ENCODE peak calls at places on chromosomes 6 and 20, in ten cellular contexts. L, O, N, H, X, W, M, Y, T and J are unnamed samples.
A peak's percentile ranks its signal among the peaks of the same experiment; 100 is the strongest.

GRCh38 chr6:23505021-23505420 is 621.0 kb upstream of the NRSN1 start:
- DNase-seq in T (no peak), O (peak; percentile 28), L (no peak), W (peak; percentile 10), Y (no peak), N (no peak), X (no peak), H (peak; percentile 26), M (no peak), J (no peak)

GRCh38 chr6:34325618-34326017 is 66.9 kb downstream of the NUDT3 start:
- DNase-seq in T (no peak), X (no peak), H (no peak), Y (no peak), W (no peak), O (no peak), M (no peak), N (no peak), L (no peak), J (no peak)

GRCh38 chr6:83459663-83460062 is 28.8 kb upstream of the ME1 start:
- DNase-seq in Y (no peak), O (no peak), X (no peak), T (no peak), M (no peak), N (no peak), W (no peak), L (no peak), H (no peak), J (no peak)

GRCh38 chr20:15287331-15287730 is 949.9 kb upstream of the FLRT3 start:
- DNase-seq in N (no peak), T (no peak), W (no peak), Y (no peak), M (no peak), L (no peak), O (no peak), H (no peak), X (no peak), J (no peak)

GRCh38 chr6:42961020-42961470 is 491 bp downstream of the GNMT start:
- DNase-seq in M (no peak), O (no peak), X (no peak), L (no peak), H (peak; percentile 30), N (no peak), T (no peak), W (no peak), Y (no peak), J (no peak)

GRCh38 chr6:7921071-7921470 is 10.5 kb upstream of the TXNDC5 start:
- DNase-seq in Y (no peak), L (no peak), H (no peak), O (no peak), W (no peak), T (no peak), M (no peak), N (no peak), X (no peak), J (no peak)

GRCh38 chr6:116536216-116536621 is 9.3 kb downstream of the TRAPPC3L start:
- DNase-seq in N (no peak), O (peak; percentile 81), Y (peak; percentile 36), W (peak; percentile 85), T (no peak), X (no peak), L (no peak), M (peak; percentile 15), H (peak; percentile 94), J (no peak)

GRCh38 chr6:21668794-21669193 is 75.2 kb downstream of the SOX4 start:
- DNase-seq in M (no peak), X (no peak), T (no peak), Y (no peak), W (no peak), O (no peak), L (no peak), N (no peak), H (no peak), J (no peak)

GRCh38 chr6:38337819-38338465 is 301.8 kb downstream of the BTBD9 start:
- DNase-seq in Y (no peak), M (no peak), H (peak; percentile 75), L (no peak), T (no peak), W (peak; percentile 78), X (no peak), N (no peak), O (peak; percentile 84), J (no peak)

GRCh38 chr6:164207024-164207423 is 792.5 kb downstream of the QKI start:
- DNase-seq in Y (no peak), T (peak; percentile 30), N (no peak), O (no peak), H (no peak), X (no peak), L (no peak), W (no peak), M (no peak), J (no peak)
- TF ChIP-seq CTCF in Y (no peak), T (no peak), N (no peak), O (no peak), H (no peak), X (no peak), L (no peak), W (no peak), M (no peak), J (no peak)

DNA sequence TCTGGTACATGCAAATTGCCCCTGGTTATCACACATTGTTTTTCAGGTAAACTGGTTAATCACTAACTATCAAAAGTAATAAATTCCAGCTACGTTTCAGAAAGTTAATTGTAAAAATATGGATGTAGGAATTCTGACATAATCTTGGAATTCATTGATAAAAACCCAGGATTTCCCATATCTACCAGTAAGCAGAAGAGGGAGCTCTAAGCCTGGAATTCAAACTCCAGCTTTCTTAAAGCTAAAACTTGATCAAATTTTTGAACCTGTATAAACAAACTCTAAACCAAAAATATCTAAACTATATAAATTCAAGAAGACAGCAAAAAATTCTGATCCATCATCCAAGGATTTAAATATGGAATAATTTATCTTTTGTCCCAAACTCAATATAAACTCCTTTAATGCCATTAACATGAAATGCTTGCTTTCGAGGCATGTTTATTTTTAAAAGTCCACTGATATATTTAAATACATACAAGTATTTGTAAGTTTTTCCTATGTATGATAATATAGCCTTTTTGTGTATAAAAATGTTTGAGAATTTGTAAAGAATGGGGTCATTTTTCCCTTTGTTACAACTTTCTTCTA is 91.5 kb upstream of the RNF217 start:
- DNase-seq in H (peak; percentile 56), W (peak; percentile 73), T (no peak), X (no peak), M (no peak), N (no peak), O (peak; percentile 72), Y (no peak), L (no peak), J (no peak)
- TF ChIP-seq CTCF in H (peak; percentile 70), W (peak; percentile 71), T (peak; percentile 78), X (peak; percentile 70), M (peak; percentile 71), N (no peak), O (peak; percentile 69), Y (no peak), L (peak; percentile 57), J (no peak)

DNA sequence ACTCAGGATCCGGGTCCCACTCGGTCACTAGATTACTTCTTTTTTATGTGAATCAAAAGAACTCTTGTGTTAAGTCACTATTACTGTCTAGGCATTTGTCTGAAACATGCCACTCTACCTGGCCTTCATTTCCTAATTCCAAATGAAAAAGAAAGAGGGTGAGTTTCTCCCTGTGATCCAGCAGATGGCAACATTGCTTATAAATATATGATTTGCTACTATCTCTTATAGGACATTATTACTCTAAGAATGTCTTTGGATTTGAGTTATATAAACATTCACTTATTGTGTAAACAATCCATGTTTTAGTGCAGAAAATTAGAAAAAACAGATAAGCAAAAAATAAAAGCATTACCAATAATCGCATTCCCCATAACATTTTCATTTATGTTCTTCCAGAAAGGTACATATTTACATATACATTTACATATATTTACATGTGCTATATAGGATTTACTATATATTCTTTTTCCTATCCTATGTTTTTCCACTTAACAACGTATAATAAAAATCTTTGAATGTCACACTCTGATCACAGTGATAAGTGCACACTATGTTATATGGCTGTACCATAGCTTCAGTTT is 66.9 kb downstream of the FAXC start:
- DNase-seq in W (peak; percentile 36), L (no peak), M (no peak), T (no peak), Y (no peak), X (no peak), H (peak; percentile 33), O (peak; percentile 58), N (no peak), J (no peak)
- TF ChIP-seq CTCF in W (peak; percentile 46), L (peak; percentile 10), M (peak; percentile 36), T (peak; percentile 36), Y (no peak), X (no peak), H (peak; percentile 60), O (peak; percentile 64), N (no peak), J (no peak)

DNA sequence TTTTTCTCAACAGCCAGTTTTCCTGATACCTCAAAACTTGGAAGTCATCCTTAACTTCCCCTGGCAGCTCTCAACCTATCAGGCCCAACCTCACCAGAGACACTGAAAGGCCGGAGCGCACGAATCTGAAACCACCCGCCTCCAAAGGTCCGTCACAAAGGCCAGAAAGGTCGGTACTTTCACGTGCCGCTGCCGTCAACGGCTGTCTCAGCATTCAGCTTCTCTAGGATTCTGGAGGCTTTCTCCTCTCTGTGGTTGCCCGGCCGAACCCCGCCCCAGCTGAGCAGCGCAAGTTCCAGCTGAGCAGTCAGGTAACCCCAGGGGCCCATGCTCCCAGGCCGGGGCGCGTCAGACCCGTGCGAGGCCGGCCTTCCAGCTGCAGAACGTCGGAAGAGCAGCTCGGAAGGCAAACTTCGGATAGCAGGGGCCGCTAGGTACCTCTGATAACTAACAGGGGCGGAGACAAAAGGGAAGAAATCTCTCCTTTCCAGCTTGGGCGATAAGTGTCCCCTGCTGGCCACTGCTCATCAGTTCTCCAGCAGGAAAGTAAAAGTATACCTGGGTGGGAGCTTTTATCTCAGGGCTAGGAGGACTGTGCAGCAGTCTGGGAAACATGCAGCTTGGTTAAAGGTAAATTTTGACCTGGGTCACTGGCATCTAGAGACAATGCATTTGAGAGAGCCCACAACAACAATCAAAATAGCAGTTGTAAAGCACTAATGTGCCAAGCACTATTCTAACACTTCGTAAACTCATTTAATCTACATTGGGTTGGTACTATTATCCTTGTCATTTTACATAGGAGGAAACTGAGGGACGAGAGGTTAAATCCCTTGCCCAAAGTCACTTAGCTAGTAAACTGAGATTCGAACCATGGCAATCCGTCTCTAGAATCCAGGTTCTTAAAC is 16.1 kb downstream of the ZSCAN12 start:
- DNase-seq in N (peak; percentile 87), X (peak; percentile 80), Y (peak; percentile 75), T (peak; percentile 90), O (peak; percentile 97), W (peak; percentile 93), L (peak; percentile 91), M (peak; percentile 80), H (peak; percentile 83), J (peak; percentile 61)
- TF ChIP-seq CTCF in N (no peak), X (peak; percentile 40), Y (peak; percentile 5), T (peak; percentile 38), O (peak; percentile 73), W (peak; percentile 62), L (peak; percentile 16), M (peak; percentile 45), H (peak; percentile 61), J (no peak)

DNA sequence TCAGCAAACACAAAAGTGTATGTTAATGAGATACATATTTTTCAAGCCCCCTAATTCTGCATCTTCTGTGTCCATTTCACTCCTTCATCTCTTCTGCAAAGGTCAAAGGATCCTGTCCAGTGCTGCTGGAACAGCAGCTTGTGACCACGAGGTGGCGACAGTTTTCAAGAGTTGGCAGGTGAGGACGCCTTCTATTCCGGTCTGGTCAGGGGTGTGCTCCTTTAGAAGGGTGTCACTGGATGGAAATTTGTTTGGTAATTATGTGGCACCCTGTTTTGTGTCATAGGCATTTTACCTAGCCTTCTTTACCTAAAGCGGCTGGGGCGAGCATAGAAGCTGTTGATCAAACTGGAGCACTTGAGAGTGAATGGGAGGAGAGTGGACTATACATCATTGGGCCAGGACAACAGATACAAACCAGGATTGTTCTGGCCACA is 32.9 kb upstream of the ERVFRD-1 start:
- DNase-seq in X (peak; percentile 77), W (peak; percentile 88), N (peak; percentile 72), H (peak; percentile 85), O (peak; percentile 85), Y (peak; percentile 78), T (peak; percentile 74), L (peak; percentile 82), M (peak; percentile 80), J (peak; percentile 52)
- TF ChIP-seq CTCF in X (peak; percentile 80), W (peak; percentile 94), N (peak; percentile 86), H (peak; percentile 99), O (peak; percentile 99), Y (peak; percentile 96), T (peak; percentile 93), L (peak; percentile 92), M (peak; percentile 84), J (no peak)